ENCODE peak calls at places on chromosomes 4 and X, in six cellular contexts. O is NCI-H510A, P is posterior cingulate gyrus, L is fibroblast of pulmonary artery, S is choroid plexus epithelial cell, M is GM18507. C is an unnamed sample.

GRCh38 chr4:72809208-72809607 is 240.2 kb upstream of the ADAMTS3 start:
- DNase-seq in O (no peak), P (no peak), L (no peak), S (peak; percentile 7), M (no peak), C (no peak)

GRCh38 chr4:55378617-55379467 is 16.9 kb upstream of the TMEM165 start:
- DNase-seq in O (no peak), P (no peak), L (no peak), S (peak; percentile 12), M (no peak), C (no peak)

GRCh38 chr4:6598641-6599040 is 23.7 kb downstream of the MAN2B2 start:
- DNase-seq in O (no peak), P (no peak), L (no peak), S (no peak), M (no peak), C (no peak)

GRCh38 chr4:23169598-23170311 is 477.0 kb downstream of the GBA3 start:
- DNase-seq in O (no peak), P (no peak), L (no peak), S (no peak), M (no peak), C (no peak)

GRCh38 chr4:128737098-128737513 is 72.4 kb upstream of the JADE1 start:
- DNase-seq in O (no peak), P (no peak), L (peak; percentile 47), S (no peak), M (no peak), C (no peak)

GRCh38 chrX:13676885-13677284 is 12.0 kb upstream of the RAB9A start:
- DNase-seq in O (no peak), P (no peak), L (no peak), S (no peak), M (no peak), C (no peak)

GRCh38 chr4:27819261-27819660 is 958.6 kb downstream of the STIM2 start:
- DNase-seq in O (no peak), P (no peak), L (no peak), S (no peak), M (no peak), C (no peak)

GRCh38 chrX:131778269-131779218 is 234.7 kb downstream of the OR13H1 start:
- DNase-seq in O (no peak), P (no peak), L (no peak), S (no peak), M (no peak), C (peak; percentile 80)

GRCh38 chr4:71184195-71184781 is 154.5 kb upstream of the SLC4A4 start:
- DNase-seq in O (peak; percentile 36), P (peak; percentile 54), L (peak; percentile 68), S (peak; percentile 62), M (peak; percentile 30), C (no peak)

GRCh38 chrX:133191739-133192039 is 26.5 kb downstream of the TFDP3 start:
- DNase-seq in O (no peak), P (no peak), L (no peak), S (no peak), M (no peak), C (no peak)

GRCh38 chr4:184795214-184795844 is 30.4 kb downstream of the ACSL1 start:
- DNase-seq in O (no peak), P (no peak), L (no peak), S (no peak), M (no peak), C (no peak)

GRCh38 chrX:123976671-123977316 is 15.3 kb downstream of the STAG2 start:
- DNase-seq in O (no peak), P (no peak), L (peak; percentile 62), S (peak; percentile 66), M (no peak), C (no peak)

GRCh38 chr4:106676173-106676921 is 307.8 kb upstream of the GIMD1 start:
- DNase-seq in O (no peak), P (no peak), L (peak; percentile 65), S (peak; percentile 93), M (no peak), C (no peak)

GRCh38 chrX:46574337-46574940 is 874 bp downstream of the CHST7 start:
- DNase-seq in O (no peak), P (no peak), L (no peak), S (peak; percentile 16), M (no peak), C (peak; percentile 73)

GRCh38 chrX:151713859-151714258 is 2.0 kb upstream of the FATE1 start:
- DNase-seq in O (no peak), P (no peak), L (peak; percentile 12), S (peak; percentile 11), M (no peak), C (no peak)

GRCh38 chr4:6613676-6614651 is 26.5 kb upstream of the MRFAP1 start:
- DNase-seq in O (no peak), P (no peak), L (no peak), S (no peak), M (no peak), C (no peak)

GRCh38 chr4:478373-478772 is 20.6 kb downstream of the ZNF721 start:
- DNase-seq in O (no peak), P (no peak), L (peak; percentile 36), S (peak; percentile 55), M (no peak), C (no peak)

GRCh38 chr4:19748911-19749473 is 502.7 kb upstream of the SLIT2 start:
- DNase-seq in O (no peak), P (no peak), L (peak; percentile 28), S (no peak), M (no peak), C (no peak)

GRCh38 chrX:120446503-120446902 is 22.6 kb downstream of the LAMP2 start:
- DNase-seq in O (no peak), P (no peak), L (peak; percentile 73), S (peak; percentile 72), M (no peak), C (no peak)

GRCh38 chr4:123359449-123360306 is 36.9 kb upstream of the SPRY1 start:
- DNase-seq in O (no peak), P (no peak), L (no peak), S (no peak), M (no peak), C (no peak)

C was measured in coronary artery.